ENCODE peak calls at places on chromosomes 12 and 14, in four cellular contexts. U is HepG2, G is K562, M is GM12878. O is an unnamed sample.
A peak's percentile ranks its signal among the peaks of the same experiment; 100 is the strongest.

GRCh38 chr14:36505892-36506731 is 13.9 kb downstream of the NKX2-1 start:
- DNase-seq in G (no peak), U (no peak), M (no peak), O (no peak)

GRCh38 chr12:111448266-111448830 is 42.6 kb downstream of the SH2B3 start:
- DNase-seq in G (no peak), U (no peak), M (no peak), O (no peak)

GRCh38 chr14:31561155-31561846 is at the start of gene NUBPL:
- DNase-seq in U (peak; percentile 97), M (peak; percentile 88), G (peak; percentile 87), O (peak; percentile 90)

GRCh38 chr14:60594077-60594476 is 55.2 kb downstream of the SIX1 start:
- DNase-seq in M (no peak), G (no peak), U (no peak), O (no peak)

GRCh38 chr12:109385339-109386078 is 37.8 kb downstream of the MYO1H start:
- DNase-seq in G (peak; percentile 29), M (no peak), U (peak; percentile 32), O (peak; percentile 51)

GRCh38 chr12:101297661-101298060 is 17.8 kb downstream of the UTP20 start:
- DNase-seq in U (no peak), M (no peak), G (no peak), O (no peak)

GRCh38 chr14:91143862-91144261 is 30.0 kb downstream of the DGLUCY start:
- DNase-seq in G (no peak), M (no peak), U (no peak), O (no peak)

GRCh38 chr12:69553626-69554248 is 31.5 kb upstream of the CCT2 start:
- DNase-seq in U (peak; percentile 11), G (no peak), M (no peak), O (no peak)

GRCh38 chr12:106645465-106646330 is 62.9 kb downstream of the RFX4 start:
- DNase-seq in G (no peak), M (no peak), U (no peak), O (no peak)

GRCh38 chr12:87931764-87932163 is 97.4 kb downstream of the C12orf50 start:
- DNase-seq in M (no peak), G (no peak), U (no peak), O (peak; percentile 31)

GRCh38 chr14:37924622-37925021 is 283.1 kb upstream of the SSTR1 start:
- DNase-seq in U (no peak), M (no peak), G (no peak), O (no peak)

GRCh38 chr12:126974779-126975178 is 1292.2 kb upstream of the TMEM132C start:
- DNase-seq in U (no peak), M (no peak), G (peak; percentile 48), O (no peak)

GRCh38 chr14:79597561-79597960 is 613.7 kb downstream of the DIO2 start:
- DNase-seq in U (no peak), G (no peak), M (no peak), O (no peak)

GRCh38 chr12:30440826-30441602 is 254.7 kb downstream of the IPO8 start:
- DNase-seq in U (peak; percentile 52), M (no peak), G (peak; percentile 40), O (peak; percentile 35)

GRCh38 chr14:93977790-93978581 is 1.6 kb upstream of the ASB2 start:
- DNase-seq in G (no peak), M (peak; percentile 74), U (no peak), O (no peak)

GRCh38 chr12:111424189-111424792 is 18.6 kb downstream of the SH2B3 start:
- DNase-seq in G (no peak), U (no peak), M (no peak), O (no peak)

GRCh38 chr14:64758025-64758521 is 53.8 kb downstream of the PLEKHG3 start:
- DNase-seq in U (no peak), M (no peak), G (no peak), O (no peak)

GRCh38 chr12:57369202-57369601 is 61.6 kb downstream of the R3HDM2 start:
- DNase-seq in G (no peak), M (no peak), U (no peak), O (no peak)

GRCh38 chr14:33812181-33812580 is 138.7 kb downstream of the EGLN3 start:
- DNase-seq in U (no peak), G (peak; percentile 57), M (no peak), O (no peak)
- TF ChIP-seq ESRRA in U (no peak), G (no peak), M (no peak), O (no peak)

GRCh38 chr14:100305446-100306255 is 593 bp downstream of the SLC25A29 start:
- DNase-seq in G (peak; percentile 25), U (no peak), M (no peak), O (peak; percentile 24)

GRCh38 chr14:100304825-100305445 is 1.3 kb downstream of the SLC25A29 start:
- DNase-seq in U (no peak), M (no peak), G (peak; percentile 60), O (peak; percentile 36)

GRCh38 chr14:100306506-100307214 is 416 bp upstream of the SLC25A29 start:
- DNase-seq in M (no peak), G (peak; percentile 93), U (peak; percentile 70), O (peak; percentile 87)

GRCh38 chr14:100307215-100308111 is 1.2 kb upstream of the SLC25A29 start:
- DNase-seq in U (no peak), M (no peak), G (no peak), O (no peak)

DNA sequence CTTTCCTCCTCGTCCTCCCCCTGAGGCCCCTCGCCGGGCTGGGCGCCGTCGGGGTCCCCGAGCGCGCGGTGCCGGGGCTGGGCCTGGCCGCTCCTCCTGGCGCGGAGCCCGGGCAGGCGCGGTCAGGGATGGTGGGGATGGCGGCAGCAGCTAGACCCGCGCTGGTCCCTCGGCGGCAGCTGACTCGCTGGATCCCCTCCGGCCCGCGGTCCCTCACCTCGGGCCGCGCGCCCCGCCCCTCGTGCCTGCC is at the start of gene SLC25A29:
- DNase-seq in G (no peak), M (no peak), U (no peak), O (no peak)
- TF ChIP-seq POLR2A in G (no peak), M (peak; percentile 56), U (no peak), O (no peak)

GRCh38 chr12:103838254-103838914 is 2.6 kb downstream of the NT5DC3 start:
- DNase-seq in M (no peak), U (peak; percentile 87), G (no peak), O (no peak)
- TF ChIP-seq ESRRA in M (no peak), U (peak; percentile 58), G (no peak), O (no peak)

GRCh38 chr12:6074979-6075585 is 49.4 kb downstream of the VWF start:
- DNase-seq in M (no peak), G (no peak), U (no peak), O (no peak)
- TF ChIP-seq POLR2A in M (no peak), G (no peak), U (no peak), O (no peak)

GRCh38 chr12:22275847-22276246 is 58.7 kb downstream of the ST8SIA1 start:
- DNase-seq in G (no peak), M (no peak), U (no peak), O (peak; percentile 82)
- TF ChIP-seq ESRRA in G (no peak), M (no peak), U (no peak), O (no peak)